ENCODE peak calls at places on chromosomes 7 and 10, in eight cellular contexts. Y is activated naive CD4-positive, alpha-beta T cell; T is amniotic epithelial cell; J is NAMALWA; R is IMR-90; E is HuH-7; H is epithelial cell of esophagus; Q is activated CD4-positive, alpha-beta T cell treated with anti-CD3 and anti-CD28 coated beads, Interleukin-2, amount 50 U/mL, for 1 hour. U is an unnamed sample.

GRCh38 chr7:46218461-46219202 is 297.6 kb upstream of the IGFBP3 start:
- DNase-seq in T (no peak), E (no peak), Q (no peak), R (no peak), Y (no peak), H (no peak), J (no peak), U (no peak)

GRCh38 chr7:25613912-25614311 is 385.6 kb upstream of the NPVF start:
- DNase-seq in Y (no peak), E (no peak), Q (no peak), H (no peak), J (no peak), T (no peak), R (no peak), U (no peak)

GRCh38 chr10:52316500-52316899 is 2.4 kb downstream of the DKK1 start:
- DNase-seq in E (no peak), J (no peak), H (no peak), T (no peak), Y (no peak), Q (no peak), R (no peak), U (no peak)

GRCh38 chr7:6159524-6160011 is 112.9 kb downstream of the CYTH3 start:
- DNase-seq in R (no peak), E (no peak), Y (no peak), Q (no peak), J (no peak), H (no peak), T (no peak), U (no peak)

GRCh38 chr10:78248651-78249464 is 215.2 kb downstream of the RPS24 start:
- DNase-seq in Y (no peak), R (peak), H (no peak), Q (no peak), E (no peak), T (peak), J (no peak), U (no peak)

GRCh38 chr7:77415474-77415821 is 701 bp downstream of the GSAP start:
- DNase-seq in Q (peak), Y (no peak), J (peak), E (peak), H (no peak), T (no peak), R (no peak), U (no peak)

GRCh38 chr7:55527314-55527713 is 45.0 kb downstream of the VOPP1 start:
- DNase-seq in Y (no peak), Q (no peak), T (no peak), R (no peak), H (no peak), J (peak), E (no peak), U (no peak)

GRCh38 chr10:21047511-21047910 is 150.4 kb upstream of the NEBL start:
- DNase-seq in E (no peak), T (peak), H (no peak), J (no peak), Q (no peak), Y (no peak), R (no peak), U (no peak)

GRCh38 chr10:1109795-1110673 is 53.8 kb downstream of the WDR37 start:
- DNase-seq in Y (peak), T (peak), Q (peak), J (peak), H (peak), E (peak), R (peak), U (peak)

GRCh38 chr7:30804078-30804661 is 33.0 kb downstream of the MINDY4 start:
- DNase-seq in Y (no peak), H (peak), Q (no peak), E (no peak), T (peak), J (no peak), R (peak), U (no peak)

GRCh38 chr10:33441561-33441960 is 107.1 kb upstream of the NRP1 start:
- DNase-seq in T (no peak), Q (no peak), J (no peak), H (peak), Y (no peak), E (no peak), R (no peak), U (peak)

GRCh38 chr10:71040890-71041590 is 152.7 kb upstream of the PCBD1 start:
- DNase-seq in Q (no peak), J (peak), R (no peak), E (no peak), H (no peak), Y (no peak), T (no peak), U (no peak)